ENCODE peak calls at places on chromosomes 7 and 10, in four cellular contexts. C, I, M and O are unnamed samples.

GRCh38 chr7:141320287-141320686 is 230.9 kb upstream of the AGK start:
- DNase-seq in C (no peak), M (no peak), I (no peak), O (no peak)

GRCh38 chr10:11823989-11824346 is 812 bp downstream of the PROSER2 start:
- DNase-seq in M (no peak), I (no peak), C (no peak), O (no peak)

GRCh38 chr7:14021069-14021468 is 31.6 kb upstream of the ETV1 start:
- DNase-seq in I (no peak), C (no peak), M (no peak), O (peak)

GRCh38 chr10:129949411-129950335 is 14.4 kb downstream of the EBF3 start:
- DNase-seq in C (no peak), M (no peak), I (no peak), O (no peak)

GRCh38 chr10:5632430-5632829 is 34.0 kb downstream of the ASB13 start:
- DNase-seq in I (no peak), C (no peak), M (peak), O (no peak)

GRCh38 chr7:23357190-23358093 is 58.3 kb downstream of the MALSU1 start:
- DNase-seq in M (peak), I (peak), C (no peak), O (peak)

GRCh38 chr7:116776610-116777289 is 85.6 kb upstream of the CAPZA2 start:
- DNase-seq in C (peak), I (no peak), M (no peak), O (peak)

GRCh38 chr10:97407211-97407951 is 6.2 kb upstream of the RRP12 start:
- DNase-seq in I (peak), C (no peak), M (peak), O (peak)

GRCh38 chr7:91550931-91551330 is 286.7 kb downstream of the FZD1 start:
- DNase-seq in I (no peak), C (no peak), M (no peak), O (no peak)

GRCh38 chr7:15685358-15686181 is 913 bp downstream of the MEOX2 start:
- DNase-seq in M (no peak), I (no peak), C (no peak), O (no peak)

GRCh38 chr7:86469680-86470295 is 173.9 kb upstream of the GRM3 start:
- DNase-seq in M (peak), I (peak), C (peak), O (peak)

GRCh38 chr10:43078986-43079273 is 2.1 kb downstream of the RET start:
- DNase-seq in M (no peak), I (peak), C (no peak), O (no peak)

GRCh38 chr7:156380261-156380660 is 260.3 kb upstream of the RNF32 start:
- DNase-seq in I (no peak), C (no peak), M (peak), O (no peak)

GRCh38 chr7:134460000-134460399 is 1.1 kb upstream of the AKR1B1 start:
- DNase-seq in M (no peak), C (no peak), I (no peak), O (no peak)

GRCh38 chr7:151255390-151255789 is 6.9 kb upstream of the SMARCD3 start:
- DNase-seq in I (no peak), C (no peak), M (no peak), O (no peak)

GRCh38 chr7:115113131-115113530 is 191.2 kb downstream of the MDFIC start:
- DNase-seq in M (no peak), C (no peak), I (no peak), O (no peak)
- TF ChIP-seq SP1 in M (no peak), C (no peak), I (no peak), O (no peak)

GRCh38 chr7:147611402-147611801 is 979.2 kb upstream of the C7orf33 start:
- DNase-seq in M (no peak), I (no peak), C (no peak), O (no peak)
- TF ChIP-seq REST in M (no peak), I (no peak), C (no peak), O (no peak)

GRCh38 chr10:103982639-103983038 is 15.7 kb downstream of the SLK start:
- DNase-seq in I (no peak), C (no peak), M (peak), O (peak)
- TF ChIP-seq SP1 in I (no peak), C (no peak), M (no peak), O (no peak)

GRCh38 chr7:192035-192649 is at the start of gene FAM20C:
- DNase-seq in I (peak), M (no peak), C (no peak), O (peak)
- TF ChIP-seq REST in I (no peak), M (no peak), C (no peak), O (no peak)

DNA sequence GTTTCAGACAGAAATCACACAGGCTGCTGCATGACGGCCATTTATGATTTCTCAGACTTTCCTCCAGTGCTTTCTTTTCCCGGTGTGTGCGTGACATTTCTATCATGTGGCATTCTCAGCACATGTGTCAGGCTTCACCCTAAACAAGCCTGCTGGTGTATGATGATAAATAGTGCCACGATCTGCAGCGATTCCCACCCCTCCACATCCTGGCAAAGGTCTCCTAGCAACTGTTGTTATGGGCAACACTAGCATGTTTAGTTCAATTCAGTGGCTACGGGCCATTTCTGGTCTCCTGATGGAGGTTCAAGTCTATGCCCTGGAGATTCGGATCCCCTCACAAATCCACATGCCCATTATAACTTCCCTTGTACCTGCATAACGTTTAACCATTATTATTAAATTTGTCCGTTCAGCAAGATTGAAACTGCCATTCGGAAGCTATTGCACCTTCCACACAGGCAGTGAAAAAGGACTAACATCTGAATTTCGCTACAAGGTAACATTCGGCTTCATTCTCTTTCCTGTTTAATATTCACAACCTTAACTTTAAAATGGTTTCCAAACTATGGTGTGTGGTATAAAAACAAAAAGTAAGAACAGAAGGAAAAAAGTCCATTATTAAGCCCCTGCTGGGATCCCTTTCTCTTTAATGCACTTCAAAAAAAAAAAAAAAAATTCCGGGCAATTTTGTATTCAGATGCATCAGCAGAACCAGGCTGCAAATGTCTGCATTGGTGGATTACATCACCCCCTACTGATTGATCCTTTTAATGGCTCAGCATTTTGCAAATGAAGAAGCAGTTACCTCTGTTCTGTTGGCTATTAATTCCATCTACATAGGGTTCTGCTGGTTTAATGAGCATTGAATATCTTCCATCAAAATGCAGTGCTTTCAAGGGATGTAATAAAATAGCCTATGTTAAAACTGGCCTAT is 90.2 kb downstream of the FRMD4A start:
- DNase-seq in C (no peak), I (no peak), M (no peak), O (no peak)
- TF ChIP-seq SP1 in C (no peak), I (no peak), M (no peak), O (no peak)

GRCh38 chr7:55070271-55070743 is 51.5 kb downstream of the EGFR start:
- DNase-seq in C (no peak), I (no peak), M (peak), O (no peak)
- TF ChIP-seq REST in C (no peak), I (no peak), M (no peak), O (no peak)

DNA sequence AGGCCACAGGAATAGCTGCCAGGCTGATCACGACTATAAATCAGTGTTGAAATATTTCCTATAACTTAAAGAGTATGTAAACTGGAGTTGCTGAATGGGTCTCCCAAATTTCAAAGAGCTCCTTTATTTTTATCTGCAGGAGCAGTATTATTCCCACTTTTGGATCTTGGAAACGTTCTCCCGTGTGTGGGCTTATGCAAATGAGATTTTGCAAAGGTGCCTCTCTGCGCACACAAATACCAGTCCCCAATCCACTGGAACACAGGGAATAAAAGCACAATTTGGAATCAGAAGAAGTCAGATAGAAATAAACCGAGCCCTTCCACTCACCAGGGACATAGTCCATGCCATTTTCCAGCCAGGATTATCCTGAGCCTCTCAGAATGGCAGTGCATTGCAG is 350.2 kb upstream of the CELF2 start:
- DNase-seq in M (no peak), I (no peak), C (no peak), O (no peak)
- TF ChIP-seq SP1 in M (no peak), I (no peak), C (no peak), O (no peak)

GRCh38 chr10:2076528-2076927 is 339.2 kb upstream of the ADARB2 start:
- DNase-seq in M (no peak), C (no peak), I (no peak), O (no peak)

GRCh38 chr10:2081501-2081900 is 344.2 kb upstream of the ADARB2 start:
- DNase-seq in I (no peak), M (no peak), C (peak), O (no peak)

GRCh38 chr10:2077231-2077630 is 339.9 kb upstream of the ADARB2 start:
- DNase-seq in C (no peak), M (no peak), I (no peak), O (no peak)

GRCh38 chr10:2083591-2083990 is 346.3 kb upstream of the ADARB2 start:
- DNase-seq in C (no peak), I (no peak), M (no peak), O (no peak)

DNA sequence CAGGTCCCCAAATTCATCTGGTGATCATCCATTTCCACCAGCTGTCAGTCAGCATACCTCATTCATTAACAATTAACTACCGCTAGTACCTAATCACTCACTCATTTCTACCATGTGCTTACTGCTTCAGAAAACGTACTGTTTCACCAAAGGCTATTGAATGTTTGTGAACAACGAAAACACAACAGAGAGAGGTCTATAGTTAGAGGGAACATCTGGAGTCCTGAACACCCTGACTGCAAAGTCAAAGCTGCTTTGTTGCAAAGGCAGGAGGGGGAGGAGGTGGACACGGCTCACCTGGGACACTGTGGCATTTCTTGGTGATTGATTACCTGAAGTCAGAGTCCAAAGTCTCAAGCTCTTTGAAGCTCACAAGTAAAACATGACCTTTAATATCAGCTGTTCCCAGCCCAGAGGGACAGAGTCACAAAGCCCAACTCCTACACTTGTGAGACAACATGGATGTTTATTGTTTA is 342.3 kb upstream of the ADARB2 start:
- DNase-seq in M (peak), I (no peak), C (peak), O (no peak)
- TF ChIP-seq REST in M (no peak), I (no peak), C (no peak), O (no peak)

DNA sequence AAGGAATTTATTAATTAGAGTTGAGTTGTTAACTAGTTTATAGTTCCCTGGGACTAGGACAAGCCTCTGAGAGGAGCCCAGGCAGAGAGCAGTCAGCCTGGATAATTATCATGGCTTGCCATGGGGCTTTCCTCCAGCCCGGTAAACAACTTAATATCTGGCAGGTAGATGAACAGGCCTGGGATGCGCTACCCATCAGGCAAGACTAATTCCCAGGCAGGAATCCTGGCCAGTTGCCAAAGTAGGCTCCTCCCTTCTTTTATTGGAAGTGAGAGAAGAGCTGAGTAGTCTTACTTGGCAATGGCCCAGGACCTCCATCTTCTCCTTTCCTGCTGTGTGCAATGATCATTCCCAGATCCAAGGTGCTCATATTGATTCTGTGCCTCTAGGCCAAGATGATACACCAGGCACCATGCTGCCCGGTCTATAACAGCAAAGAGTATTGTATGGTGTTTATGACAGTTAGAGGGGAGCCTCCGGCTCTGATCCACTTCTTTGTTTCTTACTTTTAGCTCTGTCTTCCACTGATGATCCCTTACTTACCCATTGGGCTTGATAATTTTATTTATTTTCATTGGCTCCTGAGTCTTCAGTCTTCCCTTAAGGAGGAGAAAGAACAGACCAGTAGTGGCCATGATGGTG is 408.7 kb downstream of the REEP3 start:
- DNase-seq in I (no peak), M (no peak), C (no peak), O (no peak)
- TF ChIP-seq SP1 in I (no peak), M (no peak), C (no peak), O (no peak)